ENCODE peak calls at places on chromosomes 11 and 22, in ten cellular contexts. L is foreskin fibroblast, D is lung, J is A549, U is endodermal cell, C is ovary, X is mucosa of descending colon, F is neural crest cell, E is stomach, G is GM06990. A is an unnamed sample.

GRCh38 chr22:27378343-27378800 is 423.2 kb downstream of the MN1 start:
- DNase-seq in J (no peak), F (no peak), U (no peak), C (no peak), X (no peak), D (peak), L (no peak), E (no peak), G (no peak), A (no peak)

GRCh38 chr11:93744669-93745004 is 3.2 kb downstream of the C11orf54 start:
- DNase-seq in E (no peak), D (no peak), U (no peak), F (no peak), J (no peak), G (no peak), X (no peak), C (no peak), L (peak), A (no peak)

GRCh38 chr11:67262731-67263675 is 3.3 kb upstream of the GRK2 start:
- DNase-seq in G (peak), J (peak), U (peak), C (peak), D (peak), L (peak), E (peak), F (peak), X (peak), A (peak)

GRCh38 chr11:82191690-82192089 is 542.0 kb downstream of the FAM181B start:
- DNase-seq in E (peak), C (no peak), F (no peak), G (no peak), J (no peak), L (no peak), X (no peak), D (no peak), U (no peak), A (peak)

GRCh38 chr22:23036684-23037428 is 33.5 kb upstream of the GNAZ start:
- DNase-seq in E (no peak), C (no peak), F (no peak), D (no peak), X (no peak), U (no peak), L (peak), G (no peak), J (peak), A (no peak)

GRCh38 chr22:50530280-50530856 is 556 bp upstream of the TYMP start:
- DNase-seq in D (peak), F (no peak), G (no peak), E (peak), J (peak), L (peak), X (peak), U (peak), C (peak), A (peak)

GRCh38 chr22:34001701-34002466 is 81.6 kb upstream of the LARGE1 start:
- DNase-seq in J (no peak), G (no peak), X (no peak), L (no peak), U (no peak), D (no peak), E (no peak), C (no peak), F (no peak), A (no peak)

GRCh38 chr11:1335264-1335810 is 25.9 kb upstream of the TOLLIP start:
- DNase-seq in D (no peak), U (no peak), F (no peak), C (no peak), E (no peak), X (no peak), G (no peak), J (no peak), L (no peak), A (no peak)

GRCh38 chr11:102111011-102111786 is 952 bp downstream of the YAP1 start:
- DNase-seq in J (peak), U (peak), G (peak), E (peak), F (peak), L (peak), C (peak), D (peak), X (peak), A (peak)

GRCh38 chr22:46072030-46072881 is 78.1 kb upstream of the PPARA start:
- DNase-seq in X (peak), U (peak), F (no peak), E (peak), J (no peak), C (no peak), G (peak), L (peak), D (peak), A (peak)

GRCh38 chr22:19622061-19622441 is 92.3 kb upstream of the SEPTIN5 start:
- DNase-seq in C (no peak), X (no peak), J (no peak), U (no peak), E (no peak), L (no peak), G (peak), D (no peak), F (no peak), A (no peak)

GRCh38 chr11:116927163-116927772 is 89.8 kb upstream of the APOA1 start:
- DNase-seq in X (no peak), E (no peak), D (no peak), U (no peak), L (no peak), J (no peak), C (no peak), F (peak), G (no peak), A (peak)

GRCh38 chr11:76939219-76939631 is 78.5 kb downstream of the ACER3 start:
- DNase-seq in X (no peak), E (no peak), F (no peak), J (peak), D (no peak), G (no peak), C (no peak), U (peak), L (no peak), A (no peak)

GRCh38 chr11:13970986-13971385 is 8.5 kb downstream of the SPON1 start:
- DNase-seq in C (no peak), E (peak), G (no peak), J (peak), U (peak), L (peak), X (peak), D (peak), F (no peak), A (peak)

GRCh38 chr11:69381681-69382130 is 87.8 kb downstream of the MYEOV start:
- DNase-seq in U (no peak), D (no peak), G (no peak), E (peak), L (no peak), X (no peak), J (no peak), C (peak), F (no peak), A (no peak)

GRCh38 chr22:49359061-49359460 is 468.6 kb downstream of the BRD1 start:
- DNase-seq in G (no peak), C (no peak), J (no peak), X (no peak), F (no peak), E (peak), U (no peak), L (no peak), D (no peak), A (no peak)

GRCh38 chr11:115607621-115608191 is 103.5 kb upstream of the CADM1 start:
- DNase-seq in X (no peak), J (no peak), C (no peak), U (no peak), E (no peak), D (no peak), G (no peak), L (no peak), F (no peak), A (no peak)

GRCh38 chr11:124893781-124894401 is 3.8 kb downstream of the ROBO4 start:
- DNase-seq in U (no peak), D (no peak), G (no peak), J (no peak), L (no peak), E (no peak), X (no peak), C (no peak), F (no peak), A (no peak)

GRCh38 chr11:92457250-92457649 is 232.6 kb downstream of the FAT3 start:
- DNase-seq in L (peak), X (no peak), E (no peak), G (no peak), D (no peak), F (no peak), J (no peak), U (no peak), C (no peak), A (no peak)

GRCh38 chr22:37285937-37286336 is 3.6 kb downstream of the CYTH4 start:
- DNase-seq in G (no peak), J (no peak), F (no peak), D (no peak), X (no peak), C (no peak), U (no peak), L (no peak), E (no peak), A (no peak)

GRCh38 chr11:86103808-86104207 is 34.9 kb upstream of the PICALM start:
- DNase-seq in J (no peak), C (no peak), U (no peak), X (no peak), L (peak), F (no peak), D (no peak), G (no peak), E (no peak), A (no peak)

GRCh38 chr22:23282986-23283385 is 102.7 kb downstream of the BCR start:
- DNase-seq in L (no peak), J (no peak), C (no peak), D (no peak), E (no peak), X (no peak), F (no peak), U (no peak), G (no peak), A (no peak)

GRCh38 chr11:14399087-14399486 is 40.1 kb upstream of the RRAS2 start:
- DNase-seq in X (no peak), U (no peak), J (no peak), G (no peak), F (no peak), L (no peak), D (no peak), C (no peak), E (no peak), A (no peak)

GRCh38 chr11:105000797-105001196 is 22.2 kb downstream of the CASP5 start:
- DNase-seq in L (no peak), G (no peak), F (no peak), D (no peak), X (no peak), U (peak), C (no peak), J (peak), E (peak), A (peak)

GRCh38 chr11:127640822-127641485 is 640.4 kb upstream of the KIRREL3 start:
- DNase-seq in E (no peak), J (no peak), D (no peak), F (no peak), L (peak), C (no peak), U (no peak), G (no peak), X (no peak), A (no peak)

GRCh38 chr11:98625526-98625925 is 395.2 kb upstream of the CNTN5 start:
- DNase-seq in X (no peak), U (no peak), F (no peak), G (no peak), J (no peak), C (no peak), E (no peak), D (no peak), L (no peak), A (no peak)

GRCh38 chr11:119363874-119364590 is 17.5 kb downstream of the USP2 start:
- DNase-seq in D (no peak), F (peak), E (peak), U (peak), L (peak), J (no peak), C (peak), G (peak), X (peak), A (peak)

GRCh38 chr22:22848364-22848866 is 39.2 kb upstream of the IGLL5 start:
- DNase-seq in C (peak), U (peak), G (no peak), E (peak), F (peak), L (peak), D (peak), X (peak), J (peak), A (peak)

GRCh38 chr11:128521697-128522062 is 65.7 kb downstream of the ETS1 start:
- DNase-seq in C (peak), G (no peak), D (peak), U (no peak), J (no peak), X (peak), F (peak), E (no peak), L (no peak), A (no peak)

GRCh38 chr11:125404136-125404810 is 91.8 kb downstream of the FEZ1 start:
- DNase-seq in U (peak), F (no peak), E (no peak), J (no peak), X (no peak), L (no peak), G (no peak), D (no peak), C (no peak), A (peak)

GRCh38 chr22:27850000-27850465 is 48.5 kb upstream of the MN1 start:
- DNase-seq in C (no peak), J (no peak), F (no peak), X (no peak), U (no peak), L (no peak), E (peak), D (peak), G (no peak), A (no peak)

GRCh38 chr11:102573851-102574250 is 43.3 kb upstream of the MMP7 start:
- DNase-seq in C (no peak), J (peak), F (no peak), G (no peak), X (no peak), U (no peak), D (no peak), E (no peak), L (peak), A (no peak)

GRCh38 chr11:69447786-69448185 is 33.7 kb upstream of the LINC01488 start:
- DNase-seq in D (no peak), G (no peak), X (peak), C (no peak), F (no peak), U (no peak), J (no peak), L (peak), E (peak), A (no peak)

GRCh38 chr11:92776676-92777075 is 192.8 kb upstream of the MTNR1B start:
- DNase-seq in E (no peak), F (no peak), J (no peak), U (no peak), C (no peak), D (no peak), L (no peak), G (no peak), X (no peak), A (no peak)

GRCh38 chr22:30188911-30189310 is 57.6 kb downstream of the LIF start:
- DNase-seq in J (no peak), X (no peak), L (no peak), C (no peak), F (no peak), D (no peak), U (no peak), G (no peak), E (no peak), A (no peak)

GRCh38 chr22:19039796-19040580 is 82.2 kb downstream of the DGCR2 start:
- DNase-seq in J (no peak), L (no peak), F (no peak), C (no peak), G (no peak), U (peak), D (no peak), E (no peak), X (peak), A (no peak)

GRCh38 chr11:12518606-12519385 is 141.4 kb downstream of the PARVA start:
- DNase-seq in U (no peak), L (no peak), C (no peak), D (no peak), E (no peak), J (no peak), F (no peak), X (no peak), G (no peak), A (no peak)

DNA sequence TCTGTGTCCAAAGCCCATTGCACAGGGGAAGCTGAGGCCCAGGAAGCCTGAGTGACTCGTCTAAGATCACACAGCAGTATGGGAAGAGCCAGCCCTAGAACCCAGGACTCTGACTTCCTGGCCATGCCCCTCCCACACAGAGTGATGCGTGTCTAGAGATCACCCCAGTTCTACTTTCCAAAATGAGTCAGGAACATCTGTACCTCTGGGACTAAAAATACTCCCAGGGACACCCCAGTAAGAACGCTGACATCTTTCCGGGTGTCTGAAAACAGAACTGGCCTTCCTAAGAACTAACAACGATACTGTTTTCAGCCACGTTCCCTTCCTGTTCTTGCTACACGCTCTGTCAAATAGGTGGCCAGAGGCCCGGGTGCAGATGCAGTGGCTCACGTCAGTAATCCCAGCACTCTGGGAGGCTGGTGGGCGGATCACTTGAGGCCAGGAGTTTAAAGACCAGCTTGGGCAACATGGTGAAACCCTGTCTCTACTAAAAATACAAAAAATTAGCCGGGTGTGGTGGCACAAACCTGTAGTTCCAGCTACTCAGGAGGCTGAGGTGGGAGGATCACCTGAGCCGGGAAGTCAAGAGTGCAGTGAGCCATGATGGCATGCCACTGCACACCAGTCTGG is 21.7 kb upstream of the PDGFB start:
- DNase-seq in J (no peak), C (no peak), L (peak), F (no peak), G (peak), U (no peak), D (no peak), E (no peak), X (no peak), A (no peak)
- TF ChIP-seq CTCF in J (no peak), C (no peak), L (no peak), F (no peak), G (no peak), U (no peak), D (no peak), E (no peak), X (no peak), A (no peak)

GRCh38 chr11:60469723-60470122 is 14.1 kb downstream of the MS4A1 start:
- DNase-seq in L (no peak), X (no peak), C (no peak), U (no peak), E (no peak), G (no peak), D (no peak), J (no peak), F (no peak), A (no peak)
- TF ChIP-seq CTCF in L (no peak), X (no peak), C (no peak), U (no peak), E (no peak), G (peak), D (no peak), J (no peak), F (no peak), A (no peak)

GRCh38 chr11:63019506-63019905 is 3.9 kb upstream of the SLC22A8 start:
- DNase-seq in L (no peak), E (no peak), F (no peak), G (no peak), J (no peak), D (no peak), X (no peak), U (peak), C (no peak), A (no peak)

GRCh38 chr11:63023415-63023814 is 7.8 kb upstream of the SLC22A8 start:
- DNase-seq in F (no peak), J (no peak), X (no peak), C (no peak), D (no peak), L (no peak), E (no peak), U (no peak), G (no peak), A (no peak)

GRCh38 chr11:63022422-63022821 is 6.8 kb upstream of the SLC22A8 start:
- DNase-seq in X (no peak), U (no peak), E (no peak), L (no peak), F (no peak), D (no peak), C (no peak), J (no peak), G (no peak), A (no peak)

GRCh38 chr11:63023851-63024648 is 8.4 kb upstream of the SLC22A8 start:
- DNase-seq in F (peak), D (peak), C (peak), G (peak), X (peak), J (peak), U (peak), E (peak), L (peak), A (peak)

DNA sequence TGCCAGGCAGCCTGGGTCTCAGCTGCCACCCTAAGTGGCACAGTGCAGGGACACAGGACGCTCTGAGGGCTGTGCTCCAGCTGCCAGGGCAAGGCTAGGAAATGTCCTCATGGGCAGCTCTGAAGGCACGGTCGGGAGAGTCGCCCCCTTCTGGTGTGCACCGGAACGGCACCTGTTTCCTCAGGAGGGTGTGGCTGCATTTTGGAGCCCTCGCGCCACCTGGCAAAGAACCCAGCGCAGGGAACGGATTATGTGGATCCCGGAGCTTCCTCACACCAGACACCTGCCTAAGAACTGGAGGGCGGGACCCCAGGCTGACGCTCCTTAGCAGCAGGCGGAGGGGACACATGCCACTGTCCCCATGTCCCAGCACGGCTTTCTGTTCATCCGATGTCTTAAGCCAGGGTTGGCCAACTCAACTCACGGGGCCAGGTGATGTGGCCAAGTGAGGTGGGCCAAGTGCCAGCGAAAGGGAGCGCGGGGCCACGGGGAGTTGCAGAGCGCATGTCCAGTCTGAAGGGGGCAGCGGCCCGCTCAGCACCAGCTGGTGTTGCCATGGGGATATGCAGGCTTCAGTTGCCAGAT is 5.1 kb upstream of the SLC22A8 start:
- DNase-seq in U (peak), C (no peak), X (no peak), L (no peak), G (no peak), D (no peak), E (no peak), F (peak), J (peak), A (peak)
- TF ChIP-seq CTCF in U (peak), C (no peak), X (no peak), L (peak), G (peak), D (no peak), E (no peak), F (peak), J (peak), A (peak)

DNA sequence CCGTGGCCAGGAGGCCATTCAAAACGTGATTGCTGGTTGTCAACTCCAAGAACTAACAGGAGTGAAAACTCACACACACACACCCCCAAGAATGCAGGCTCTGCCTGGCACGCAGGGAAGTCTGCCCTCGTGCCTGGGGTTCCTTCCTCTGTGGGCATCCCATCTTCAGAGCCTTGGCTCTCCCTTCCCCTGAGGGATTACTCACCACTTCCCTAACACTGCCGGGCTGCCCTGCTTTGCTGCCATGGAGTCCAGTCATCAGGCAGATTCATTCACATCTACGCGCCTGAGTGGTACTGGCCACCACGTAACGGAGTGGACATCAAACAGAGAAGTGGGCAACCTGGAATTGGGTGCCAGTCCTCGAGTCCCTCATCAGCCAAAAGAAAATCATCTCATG is 120.7 kb upstream of the TMEM45B start:
- DNase-seq in L (no peak), D (no peak), J (no peak), E (no peak), C (no peak), G (no peak), U (no peak), X (no peak), F (no peak), A (no peak)
- TF ChIP-seq CTCF in L (no peak), D (no peak), J (no peak), E (no peak), C (no peak), G (no peak), U (no peak), X (no peak), F (no peak), A (no peak)

GRCh38 chr11:19628018-19628417 is 84.6 kb upstream of the NAV2 start:
- DNase-seq in E (no peak), L (peak), J (no peak), G (no peak), C (peak), D (peak), F (no peak), U (no peak), X (no peak), A (no peak)
- TF ChIP-seq CTCF in E (no peak), L (no peak), J (no peak), G (no peak), C (no peak), D (no peak), F (no peak), U (no peak), X (no peak), A (no peak)

A was measured in glutamatergic neuron.